ENCODE peak calls at places on chromosome 1, in four cellular contexts. One of them, this sample, is unnamed.

GRCh38 chr1:224273651-224274050 is 56.3 kb downstream of the NVL start:
- DNase-seq in hepatocyte: peak; percentile 61
- DNase-seq in Peyer's patch: no peak
- DNase-seq in foreskin keratinocyte: peak; percentile 20
- DNase-seq in this sample: peak; percentile 77

GRCh38 chr1:238672262-238672661 is 714.1 kb upstream of the CHRM3 start:
- DNase-seq in hepatocyte: no peak
- DNase-seq in foreskin keratinocyte: no peak
- DNase-seq in Peyer's patch: no peak
- DNase-seq in this sample: peak; percentile 58

GRCh38 chr1:24984800-24985552 is 54.9 kb upstream of the RUNX3 start:
- DNase-seq in foreskin keratinocyte: no peak
- DNase-seq in Peyer's patch: no peak
- DNase-seq in hepatocyte: no peak
- DNase-seq in this sample: no peak

GRCh38 chr1:147720557-147720956 is 39.8 kb downstream of the GJA5 start:
- DNase-seq in foreskin keratinocyte: no peak
- DNase-seq in hepatocyte: no peak
- DNase-seq in Peyer's patch: no peak
- DNase-seq in this sample: no peak

GRCh38 chr1:85992756-85993155 is 163.8 kb downstream of the COL24A1 start:
- DNase-seq in hepatocyte: no peak
- DNase-seq in Peyer's patch: no peak
- DNase-seq in foreskin keratinocyte: no peak
- DNase-seq in this sample: no peak

GRCh38 chr1:150259758-150260669 is 2.4 kb downstream of the CA14 start:
- DNase-seq in Peyer's patch: peak; percentile 59
- DNase-seq in foreskin keratinocyte: peak; percentile 72
- DNase-seq in hepatocyte: peak; percentile 73
- DNase-seq in this sample: peak; percentile 45

GRCh38 chr1:64540265-64540791 is 70.4 kb downstream of the CACHD1 start:
- DNase-seq in hepatocyte: peak; percentile 26
- DNase-seq in Peyer's patch: no peak
- DNase-seq in foreskin keratinocyte: no peak
- DNase-seq in this sample: no peak

GRCh38 chr1:4004635-4005430 is 104.8 kb upstream of the C1orf174 start:
- DNase-seq in Peyer's patch: peak; percentile 34
- DNase-seq in foreskin keratinocyte: no peak
- DNase-seq in hepatocyte: no peak
- DNase-seq in this sample: no peak

GRCh38 chr1:173867141-173867752 is 542 bp downstream of the GAS5 start:
- DNase-seq in hepatocyte: no peak
- DNase-seq in foreskin keratinocyte: no peak
- DNase-seq in Peyer's patch: no peak
- DNase-seq in this sample: peak; percentile 68

GRCh38 chr1:154295408-154296235 is 23.2 kb downstream of the HAX1 start:
- DNase-seq in foreskin keratinocyte: no peak
- DNase-seq in Peyer's patch: no peak
- DNase-seq in hepatocyte: no peak
- DNase-seq in this sample: no peak

GRCh38 chr1:204483791-204484190 is 10.8 kb downstream of the PIK3C2B start:
- DNase-seq in foreskin keratinocyte: no peak
- DNase-seq in Peyer's patch: no peak
- DNase-seq in hepatocyte: no peak
- DNase-seq in this sample: no peak

GRCh38 chr1:204478921-204479320 is 15.7 kb downstream of the PIK3C2B start:
- DNase-seq in Peyer's patch: no peak
- DNase-seq in hepatocyte: no peak
- DNase-seq in foreskin keratinocyte: no peak
- DNase-seq in this sample: no peak

GRCh38 chr1:204479387-204480136 is 15.0 kb downstream of the PIK3C2B start:
- DNase-seq in foreskin keratinocyte: peak; percentile 57
- DNase-seq in Peyer's patch: no peak
- DNase-seq in hepatocyte: no peak
- DNase-seq in this sample: no peak

GRCh38 chr1:204478166-204478899 is 16.3 kb downstream of the PIK3C2B start:
- DNase-seq in foreskin keratinocyte: no peak
- DNase-seq in hepatocyte: no peak
- DNase-seq in Peyer's patch: no peak
- DNase-seq in this sample: no peak

DNA sequence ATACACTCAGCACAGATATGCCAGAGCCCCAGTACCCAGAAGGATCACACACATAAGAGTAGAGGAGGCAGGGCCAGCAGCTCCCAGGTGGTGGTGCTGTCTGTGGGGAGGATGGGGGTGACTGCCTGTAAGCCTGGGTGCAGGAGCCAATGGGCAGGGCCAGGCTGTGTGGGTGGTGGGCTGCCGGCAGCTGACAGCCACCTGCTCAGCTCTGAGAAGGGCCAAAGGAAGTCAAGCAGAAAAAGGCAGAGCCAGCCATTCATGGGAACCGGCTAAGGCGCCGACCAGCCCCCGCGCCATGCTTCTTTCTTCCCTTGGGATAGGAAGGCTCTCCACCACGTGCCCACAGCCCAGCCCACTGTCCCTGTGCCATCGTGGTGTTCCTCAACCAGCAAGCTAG is 14.1 kb downstream of the PIK3C2B start:
- DNase-seq in foreskin keratinocyte: no peak
- DNase-seq in hepatocyte: no peak
- DNase-seq in Peyer's patch: no peak
- DNase-seq in this sample: no peak
- H3K4me1 ChIP-seq in foreskin keratinocyte: peaks cover 14% of the 10 kb centered on the region
- H3K4me1 ChIP-seq in hepatocyte: peaks cover 4% of the 10 kb centered on the region
- H3K4me1 ChIP-seq in Peyer's patch: peaks cover 12% of the 10 kb centered on the region
- H3K4me1 ChIP-seq in this sample: peaks cover 21% of the 10 kb centered on the region

GRCh38 chr1:83673287-83673686 is 325.6 kb downstream of the TTLL7 start:
- DNase-seq in foreskin keratinocyte: no peak
- DNase-seq in hepatocyte: no peak
- DNase-seq in Peyer's patch: no peak
- DNase-seq in this sample: no peak
- H3K4me1 ChIP-seq in foreskin keratinocyte: no peaks in the 10 kb centered on the region
- H3K4me1 ChIP-seq in hepatocyte: peaks cover 15% of the 10 kb centered on the region
- H3K4me1 ChIP-seq in Peyer's patch: no peaks in the 10 kb centered on the region
- H3K4me1 ChIP-seq in this sample: no peaks in the 10 kb centered on the region

GRCh38 chr1:11771481-11772043 is 9.6 kb downstream of the C1orf167 start:
- DNase-seq in hepatocyte: no peak
- DNase-seq in foreskin keratinocyte: no peak
- DNase-seq in Peyer's patch: no peak
- DNase-seq in this sample: no peak
- H3K4me1 ChIP-seq in hepatocyte: no peaks in the 10 kb centered on the region
- H3K4me1 ChIP-seq in foreskin keratinocyte: no peaks in the 10 kb centered on the region
- H3K4me1 ChIP-seq in Peyer's patch: no peaks in the 10 kb centered on the region
- H3K4me1 ChIP-seq in this sample: no peaks in the 10 kb centered on the region

GRCh38 chr1:36964830-36965229 is 69.5 kb downstream of the GRIK3 start:
- DNase-seq in Peyer's patch: no peak
- DNase-seq in hepatocyte: no peak
- DNase-seq in foreskin keratinocyte: no peak
- DNase-seq in this sample: no peak
- H3K4me1 ChIP-seq in Peyer's patch: no peaks in the 10 kb centered on the region
- H3K4me1 ChIP-seq in hepatocyte: no peaks in the 10 kb centered on the region
- H3K4me1 ChIP-seq in foreskin keratinocyte: no peaks in the 10 kb centered on the region
- H3K4me1 ChIP-seq in this sample: no peaks in the 10 kb centered on the region